ENCODE peak calls at places on chromosome 14, in four cellular contexts. One of them, this sample, is unnamed.

GRCh38 chr14:100820945-100821344 is 5.0 kb upstream of the MEG3 start:
- DNase-seq in transverse colon: no peak
- DNase-seq in left colon: no peak
- DNase-seq in uterus: no peak
- DNase-seq in this sample: no peak

GRCh38 chr14:73879027-73879426 is 7.6 kb upstream of the ZNF410 start:
- DNase-seq in transverse colon: no peak
- DNase-seq in uterus: no peak
- DNase-seq in left colon: no peak
- DNase-seq in this sample: no peak

GRCh38 chr14:91328313-91329050 is 84.0 kb upstream of the GPR68 start:
- DNase-seq in left colon: no peak
- DNase-seq in transverse colon: no peak
- DNase-seq in uterus: no peak
- DNase-seq in this sample: no peak

GRCh38 chr14:88852632-88853031 is 28.2 kb downstream of the TTC8 start:
- DNase-seq in transverse colon: no peak
- DNase-seq in uterus: no peak
- DNase-seq in left colon: no peak
- DNase-seq in this sample: no peak

GRCh38 chr14:99387880-99388279 is 92.8 kb downstream of the SETD3 start:
- DNase-seq in left colon: no peak
- DNase-seq in transverse colon: no peak
- DNase-seq in uterus: no peak
- DNase-seq in this sample: no peak

GRCh38 chr14:72543325-72543724 is 350.6 kb downstream of the DPF3 start:
- DNase-seq in transverse colon: no peak
- DNase-seq in uterus: no peak
- DNase-seq in left colon: no peak
- DNase-seq in this sample: no peak

GRCh38 chr14:103521438-103521961 is 1.1 kb downstream of the CKB start:
- DNase-seq in transverse colon: no peak
- DNase-seq in left colon: no peak
- DNase-seq in uterus: no peak
- DNase-seq in this sample: no peak

GRCh38 chr14:28751467-28752058 is 15.0 kb upstream of the FOXG1 start:
- DNase-seq in left colon: no peak
- DNase-seq in uterus: no peak
- DNase-seq in transverse colon: no peak
- DNase-seq in this sample: no peak

GRCh38 chr14:102985665-102986064 is 63.2 kb downstream of the AMN start:
- DNase-seq in left colon: no peak
- DNase-seq in uterus: no peak
- DNase-seq in transverse colon: no peak
- DNase-seq in this sample: no peak

GRCh38 chr14:60656755-60657608 is 7.7 kb upstream of the SIX1 start:
- DNase-seq in transverse colon: peak
- DNase-seq in left colon: no peak
- DNase-seq in uterus: no peak
- DNase-seq in this sample: no peak

GRCh38 chr14:102325791-102326345 is 6.3 kb downstream of the ZNF839 start:
- DNase-seq in left colon: no peak
- DNase-seq in transverse colon: no peak
- DNase-seq in uterus: no peak
- DNase-seq in this sample: no peak